ENCODE peak calls at places on chromosomes 5 and 9, in ten cellular contexts. G is fibroblast of pulmonary artery, K is endodermal cell, A is BJ, D is psoas muscle, C is tibial nerve, X is ovary, M is GM23338, Q is astrocyte, L is right atrium auricular region. H is an unnamed sample.

GRCh38 chr5:170301149-170301548 is 3.6 kb upstream of the LCP2 start:
- DNase-seq in C (no peak), G (no peak), X (no peak), K (no peak), A (no peak), D (no peak), Q (no peak), L (no peak), M (no peak), H (no peak)

GRCh38 chr9:121720992-121721350 is 69.5 kb downstream of the DAB2IP start:
- DNase-seq in G (peak), L (no peak), Q (no peak), K (no peak), M (peak), X (no peak), C (no peak), D (no peak), A (no peak), H (no peak)

GRCh38 chr5:6785161-6785860 is 72.1 kb downstream of the TENT4A start:
- DNase-seq in G (no peak), K (no peak), D (no peak), Q (no peak), X (no peak), C (no peak), L (no peak), M (no peak), A (no peak), H (no peak)

GRCh38 chr5:117161718-117162386 is 587.2 kb upstream of the SEMA6A start:
- DNase-seq in M (peak), G (no peak), L (no peak), D (no peak), K (no peak), Q (no peak), C (no peak), X (no peak), A (no peak), H (no peak)

GRCh38 chr5:107868994-107869393 is 198.3 kb upstream of the EFNA5 start:
- DNase-seq in X (no peak), K (peak), D (no peak), M (peak), Q (peak), G (no peak), C (no peak), L (no peak), A (no peak), H (no peak)

GRCh38 chr5:173625686-173626500 is 9.4 kb upstream of the BOD1 start:
- DNase-seq in L (no peak), C (no peak), Q (no peak), G (no peak), D (no peak), X (no peak), K (peak), M (no peak), A (no peak), H (no peak)

GRCh38 chr5:181189363-181189961 is 15.5 kb downstream of the TRIM7 start:
- DNase-seq in A (no peak), Q (no peak), X (peak), L (no peak), M (peak), C (no peak), K (no peak), D (peak), G (peak), H (peak)

GRCh38 chr9:128342971-128343680 is 2.8 kb downstream of the SLC27A4 start:
- DNase-seq in L (no peak), A (no peak), D (no peak), G (no peak), K (no peak), M (no peak), X (no peak), Q (no peak), C (no peak), H (no peak)

GRCh38 chr9:121021294-121021693 is 28.8 kb downstream of the C5 start:
- DNase-seq in L (no peak), D (no peak), K (no peak), M (no peak), Q (no peak), G (no peak), X (no peak), C (no peak), A (no peak), H (no peak)

GRCh38 chr5:129460121-129460950 is at the start of gene ADAMTS19:
- DNase-seq in D (no peak), A (no peak), L (no peak), Q (peak), X (no peak), M (peak), C (no peak), K (peak), G (peak), H (peak)

GRCh38 chr9:93254806-93255519 is 71.0 kb downstream of the WNK2 start:
- DNase-seq in G (no peak), C (peak), K (peak), L (no peak), D (no peak), M (no peak), Q (no peak), A (no peak), X (peak), H (no peak)

GRCh38 chr5:624118-624950 is 12.2 kb downstream of the CEP72 start:
- DNase-seq in D (no peak), G (no peak), A (no peak), X (no peak), Q (no peak), L (no peak), M (no peak), K (no peak), C (no peak), H (no peak)

GRCh38 chr5:74281191-74281590 is 359.3 kb downstream of the ENC1 start:
- DNase-seq in G (no peak), D (no peak), X (no peak), M (no peak), K (peak), Q (no peak), C (no peak), L (no peak), A (no peak), H (no peak)

GRCh38 chr9:126472931-126473330 is 140.8 kb upstream of the LMX1B start:
- DNase-seq in C (no peak), D (no peak), K (no peak), M (no peak), Q (no peak), A (no peak), X (no peak), L (no peak), G (no peak), H (no peak)

GRCh38 chr5:149901511-149901910 is 43.1 kb downstream of the PDE6A start:
- DNase-seq in G (no peak), Q (no peak), K (no peak), L (no peak), X (no peak), M (no peak), C (no peak), A (no peak), D (no peak), H (no peak)

GRCh38 chr9:2157277-2158105 is 142.3 kb downstream of the SMARCA2 start:
- DNase-seq in C (no peak), X (peak), A (no peak), M (peak), L (no peak), K (peak), G (peak), D (peak), Q (peak), H (peak)

GRCh38 chr5:147860641-147861025 is 17.9 kb upstream of the SCGB3A2 start:
- DNase-seq in D (no peak), M (no peak), Q (no peak), X (no peak), L (no peak), K (peak), C (no peak), G (no peak), A (no peak), H (no peak)

GRCh38 chr5:1749346-1750124 is 50.1 kb downstream of the MRPL36 start:
- DNase-seq in C (no peak), G (no peak), K (peak), X (peak), L (no peak), Q (no peak), M (no peak), D (no peak), A (no peak), H (no peak)

GRCh38 chr5:164235176-164235914 is 729.9 kb downstream of the MAT2B start:
- DNase-seq in A (peak), X (no peak), M (no peak), Q (peak), L (no peak), K (no peak), D (no peak), G (peak), C (no peak), H (peak)

GRCh38 chr5:119267958-119268386 is 87.8 kb upstream of the TNFAIP8 start:
- DNase-seq in L (peak), Q (peak), A (peak), K (peak), C (peak), D (peak), G (peak), X (peak), M (peak), H (peak)

DNA sequence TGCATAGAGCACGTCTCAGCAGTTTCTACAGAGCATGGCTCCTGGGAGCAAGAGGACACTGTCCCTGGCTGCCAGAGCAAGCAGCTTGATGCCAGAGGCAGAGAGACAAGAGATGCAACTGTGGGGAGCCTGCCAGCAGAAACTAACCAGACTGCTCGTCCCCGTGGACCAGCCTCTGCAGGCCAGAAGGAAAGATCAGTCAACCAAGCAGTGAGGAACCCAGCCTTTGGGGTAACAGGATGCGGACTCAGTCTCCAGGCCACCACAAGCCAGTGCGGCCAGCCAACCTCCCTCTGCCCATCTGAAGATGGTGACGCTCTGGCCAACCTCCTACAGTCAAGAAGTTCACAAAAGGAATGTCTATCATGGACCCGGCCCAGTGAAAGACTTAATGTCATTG is 3.7 kb downstream of the SURF4 start:
- DNase-seq in C (no peak), M (no peak), X (no peak), K (no peak), Q (no peak), L (no peak), G (no peak), A (no peak), D (peak), H (no peak)
- H3K4me3 ChIP-seq in C (no peak), M (no peak), X (no peak), K (no peak), Q (no peak), L (no peak), G (no peak), A (no peak), D (peak), H (no peak)

GRCh38 chr5:140800816-140801493 is at the start of gene PCDHA3:
- DNase-seq in A (no peak), D (no peak), Q (peak), K (no peak), G (peak), M (peak), L (no peak), C (no peak), X (no peak), H (peak)
- TF ChIP-seq CTCF in A (peak), D (peak), Q (no peak), K (peak), G (peak), M (peak), L (peak), C (peak), X (peak), H (peak)

GRCh38 chr9:129548571-129549135 is 72.2 kb downstream of the C9orf50 start:
- DNase-seq in M (no peak), X (peak), C (no peak), K (no peak), A (no peak), L (no peak), Q (no peak), G (no peak), D (peak), H (no peak)

GRCh38 chr9:129551393-129551973 is 69.4 kb downstream of the C9orf50 start:
- DNase-seq in G (no peak), Q (no peak), C (no peak), A (no peak), D (no peak), K (peak), M (no peak), X (no peak), L (no peak), H (no peak)

GRCh38 chr9:129549139-129549538 is 71.8 kb downstream of the C9orf50 start:
- DNase-seq in Q (no peak), X (no peak), L (no peak), K (peak), D (no peak), C (no peak), A (no peak), G (no peak), M (no peak), H (peak)

GRCh38 chr9:129549684-129550083 is 71.2 kb downstream of the C9orf50 start:
- DNase-seq in Q (peak), D (peak), M (no peak), C (no peak), X (peak), G (peak), A (no peak), K (peak), L (no peak), H (peak)

GRCh38 chr9:129550199-129550839 is 70.6 kb downstream of the C9orf50 start:
- DNase-seq in L (peak), D (peak), Q (peak), X (peak), A (no peak), M (peak), C (peak), G (peak), K (peak), H (peak)
- H3K4me3 ChIP-seq in L (peak), D (peak), Q (peak), X (peak), A (peak), M (peak), C (peak), G (peak), K (peak), H (peak)

DNA sequence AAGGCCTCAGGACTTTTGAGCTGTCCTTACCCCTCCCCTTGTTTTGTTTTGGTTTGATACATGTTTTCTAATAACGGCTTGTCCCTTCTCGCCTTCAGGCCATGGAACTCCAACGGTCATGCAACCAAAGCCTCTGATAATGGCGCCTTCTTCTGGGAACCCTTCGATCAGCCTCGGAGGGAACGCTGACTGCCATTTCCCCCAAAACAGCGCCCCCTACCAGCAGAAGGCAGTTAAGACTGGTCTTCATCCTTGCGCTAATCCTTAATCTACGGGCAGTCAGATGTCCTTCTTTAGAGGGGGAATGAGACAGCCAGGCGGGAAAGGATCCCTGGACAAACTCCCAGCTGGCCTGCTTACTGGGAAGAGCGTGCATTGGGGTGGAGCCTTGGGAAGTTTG is 276.6 kb downstream of the ICE1 start:
- DNase-seq in K (peak), G (no peak), M (peak), L (no peak), Q (no peak), D (no peak), C (no peak), X (no peak), A (no peak), H (no peak)
- TF ChIP-seq CTCF in K (peak), G (no peak), M (peak), L (no peak), Q (no peak), D (no peak), C (no peak), X (no peak), A (no peak), H (no peak)

GRCh38 chr9:75149841-75150241 is 61.5 kb downstream of the OSTF1 start:
- DNase-seq in Q (no peak), C (no peak), K (no peak), G (no peak), A (no peak), M (no peak), D (no peak), X (no peak), L (no peak), H (no peak)
- H3K4me3 ChIP-seq in Q (no peak), C (no peak), K (no peak), G (no peak), A (no peak), M (no peak), D (no peak), X (no peak), L (no peak), H (no peak)

GRCh38 chr9:73565026-73565425 is 413.4 kb downstream of the ANXA1 start:
- DNase-seq in K (no peak), L (no peak), G (peak), Q (peak), A (no peak), D (no peak), X (no peak), M (no peak), C (no peak), H (no peak)

GRCh38 chr9:73566627-73567026 is 415.0 kb downstream of the ANXA1 start:
- DNase-seq in C (no peak), X (no peak), D (no peak), M (no peak), G (no peak), Q (no peak), K (no peak), A (no peak), L (no peak), H (no peak)

GRCh38 chr9:73565833-73566465 is 414.3 kb downstream of the ANXA1 start:
- DNase-seq in C (no peak), M (peak), D (no peak), K (peak), G (peak), X (no peak), A (no peak), Q (peak), L (no peak), H (peak)
- TF ChIP-seq CTCF in C (peak), M (peak), D (no peak), K (peak), G (peak), X (no peak), A (peak), Q (peak), L (peak), H (peak)

GRCh38 chr5:41978686-41979085 is 53.6 kb downstream of the FBXO4 start:
- DNase-seq in K (no peak), G (no peak), A (no peak), C (no peak), L (no peak), X (no peak), M (no peak), Q (no peak), D (no peak), H (peak)
- H3K4me3 ChIP-seq in K (no peak), G (no peak), A (no peak), C (no peak), L (no peak), X (no peak), M (no peak), Q (no peak), D (no peak), H (no peak)

H was measured in fibroblast of the aortic adventitia.